ENCODE peak calls at places on chromosomes 3 and 15, in six cellular contexts. One of them, this sample, is unnamed.

GRCh38 chr3:158727499-158728377 is 4.5 kb downstream of the RARRES1 start:
- DNase-seq in NCI-H82: peak
- DNase-seq in lower lobe of right lung: no peak
- DNase-seq in astrocyte: peak
- DNase-seq in naive thymus-derived CD8-positive, alpha-beta T cell: peak
- DNase-seq in hippocampal formation: peak
- DNase-seq in this sample: peak

GRCh38 chr15:52284164-52284563 is 11.4 kb downstream of the MYO5C start:
- DNase-seq in NCI-H82: no peak
- DNase-seq in lower lobe of right lung: no peak
- DNase-seq in astrocyte: peak
- DNase-seq in naive thymus-derived CD8-positive, alpha-beta T cell: no peak
- DNase-seq in hippocampal formation: no peak
- DNase-seq in this sample: peak

GRCh38 chr3:177150218-177150916 is 46.9 kb downstream of the TBL1XR1 start:
- DNase-seq in NCI-H82: no peak
- DNase-seq in lower lobe of right lung: no peak
- DNase-seq in astrocyte: peak
- DNase-seq in naive thymus-derived CD8-positive, alpha-beta T cell: no peak
- DNase-seq in hippocampal formation: no peak
- DNase-seq in this sample: no peak

GRCh38 chr15:40693904-40694705 is 869 bp upstream of the RAD51 start:
- DNase-seq in NCI-H82: no peak
- DNase-seq in lower lobe of right lung: no peak
- DNase-seq in astrocyte: peak
- DNase-seq in naive thymus-derived CD8-positive, alpha-beta T cell: peak
- DNase-seq in hippocampal formation: no peak
- DNase-seq in this sample: no peak

GRCh38 chr15:33101036-33101435 is 93.5 kb downstream of the FMN1 start:
- DNase-seq in NCI-H82: no peak
- DNase-seq in lower lobe of right lung: no peak
- DNase-seq in astrocyte: no peak
- DNase-seq in naive thymus-derived CD8-positive, alpha-beta T cell: no peak
- DNase-seq in hippocampal formation: no peak
- DNase-seq in this sample: no peak

GRCh38 chr3:65996605-65997004 is 42.1 kb downstream of the MAGI1 start:
- DNase-seq in NCI-H82: no peak
- DNase-seq in lower lobe of right lung: peak
- DNase-seq in astrocyte: peak
- DNase-seq in naive thymus-derived CD8-positive, alpha-beta T cell: no peak
- DNase-seq in hippocampal formation: no peak
- DNase-seq in this sample: peak

GRCh38 chr3:58568572-58569286 is 8.5 kb downstream of the FAM107A start:
- DNase-seq in NCI-H82: peak
- DNase-seq in lower lobe of right lung: peak
- DNase-seq in astrocyte: peak
- DNase-seq in naive thymus-derived CD8-positive, alpha-beta T cell: peak
- DNase-seq in hippocampal formation: peak
- DNase-seq in this sample: peak

GRCh38 chr3:192928016-192928415 is 10.4 kb upstream of the MB21D2 start:
- DNase-seq in NCI-H82: no peak
- DNase-seq in lower lobe of right lung: no peak
- DNase-seq in astrocyte: no peak
- DNase-seq in naive thymus-derived CD8-positive, alpha-beta T cell: no peak
- DNase-seq in hippocampal formation: no peak
- DNase-seq in this sample: no peak

GRCh38 chr3:30795176-30795575 is 99.3 kb downstream of the GADL1 start:
- DNase-seq in NCI-H82: no peak
- DNase-seq in lower lobe of right lung: no peak
- DNase-seq in astrocyte: peak
- DNase-seq in naive thymus-derived CD8-positive, alpha-beta T cell: no peak
- DNase-seq in hippocampal formation: no peak
- DNase-seq in this sample: no peak